ENCODE peak calls at places on chromosome 12, in six cellular contexts. J, L, T, C, X and P are unnamed samples.
A peak's percentile ranks its signal among the peaks of the same experiment; 100 is the strongest.

GRCh38 chr12:75437564-75437963 is 43.0 kb upstream of the GLIPR1 start:
- DNase-seq in C (peak; percentile 17), X (peak; percentile 54), L (no peak), T (no peak), J (no peak), P (no peak)

GRCh38 chr12:53578783-53579182 is 47.4 kb downstream of the ATF7 start:
- DNase-seq in C (no peak), L (no peak), X (no peak), T (no peak), J (no peak), P (no peak)

GRCh38 chr12:15933751-15934150 is 22.6 kb downstream of the DERA start:
- DNase-seq in C (no peak), X (no peak), J (no peak), T (no peak), L (no peak), P (no peak)

GRCh38 chr12:11773889-11774677 is 124.6 kb downstream of the ETV6 start:
- DNase-seq in L (peak; percentile 61), T (no peak), C (no peak), J (no peak), X (no peak), P (no peak)

GRCh38 chr12:6929806-6930452 is 2.2 kb downstream of the ATN1 start:
- DNase-seq in X (no peak), L (no peak), C (no peak), J (no peak), T (no peak), P (no peak)

GRCh38 chr12:27333311-27334009 is 824 bp downstream of the BMAL2 start:
- DNase-seq in L (peak; percentile 64), C (peak; percentile 65), X (no peak), J (no peak), T (peak; percentile 38), P (peak; percentile 63)

GRCh38 chr12:108194585-108194984 is 65.5 kb downstream of the WSCD2 start:
- DNase-seq in X (no peak), J (no peak), T (no peak), C (no peak), L (no peak), P (no peak)

GRCh38 chr12:108982621-108983219 is 38.1 kb downstream of the SVOP start:
- DNase-seq in C (no peak), T (no peak), J (no peak), X (no peak), L (no peak), P (no peak)

GRCh38 chr12:99745895-99746294 is 98.3 kb downstream of the GARIN6 start:
- DNase-seq in C (no peak), T (no peak), X (no peak), L (no peak), J (no peak), P (no peak)

GRCh38 chr12:1799068-1799881 is 21.1 kb upstream of the LRTM2 start:
- DNase-seq in L (peak; percentile 42), T (no peak), C (no peak), J (peak; percentile 42), X (no peak), P (no peak)

GRCh38 chr12:17609152-17609551 is 480.8 kb downstream of the RERGL start:
- DNase-seq in J (no peak), X (no peak), L (no peak), T (no peak), C (no peak), P (no peak)

GRCh38 chr12:2690348-2691000 is 104.3 kb upstream of the FKBP4 start:
- DNase-seq in C (no peak), L (no peak), J (no peak), T (no peak), X (no peak), P (no peak)

GRCh38 chr12:75364918-75365317 is 26.0 kb upstream of the GLIPR1L2 start:
- DNase-seq in C (no peak), L (no peak), X (peak; percentile 80), T (no peak), J (no peak), P (no peak)

GRCh38 chr12:80704430-80704829 is 3.0 kb upstream of the MYF6 start:
- DNase-seq in L (no peak), X (no peak), C (no peak), J (no peak), T (no peak), P (no peak)

GRCh38 chr12:75684678-75685620 is 173.5 kb upstream of the KRR1 start:
- DNase-seq in L (no peak), X (peak; percentile 84), J (no peak), C (no peak), T (no peak), P (no peak)